ENCODE peak calls at places on chromosome 9, in five cellular contexts. K is heart left ventricle, D is ovary, F is lung, X is kidney. W is an unnamed sample.

GRCh38 chr9:35186524-35186923 is 24.7 kb downstream of the UNC13B start:
- DNase-seq in K (no peak), F (no peak), X (no peak), D (no peak), W (no peak)

GRCh38 chr9:135983745-135984710 is 22.9 kb upstream of the UBAC1 start:
- DNase-seq in F (no peak), X (no peak), K (no peak), D (no peak), W (no peak)

GRCh38 chr9:93155716-93156474 is 21.8 kb upstream of the NINJ1 start:
- DNase-seq in K (no peak), X (no peak), F (no peak), D (no peak), W (no peak)

GRCh38 chr9:131642496-131643083 is 97.3 kb downstream of the PRRT1B start:
- DNase-seq in D (no peak), X (no peak), F (no peak), K (no peak), W (no peak)

GRCh38 chr9:97954550-97954989 is 16.6 kb upstream of the HEMGN start:
- DNase-seq in X (no peak), F (peak; percentile 47), D (no peak), K (peak; percentile 27), W (no peak)

GRCh38 chr9:136211006-136211405 is 6.1 kb upstream of the LHX3 start:
- DNase-seq in K (no peak), F (no peak), X (no peak), D (no peak), W (no peak)

GRCh38 chr9:37241340-37241739 is 121.0 kb downstream of the ZCCHC7 start:
- DNase-seq in D (no peak), K (no peak), F (no peak), X (no peak), W (no peak)

GRCh38 chr9:107793541-107793940 is 304.0 kb upstream of the KLF4 start:
- DNase-seq in D (no peak), K (no peak), X (no peak), F (no peak), W (no peak)

GRCh38 chr9:35518212-35518917 is 28.5 kb downstream of the RUSC2 start:
- DNase-seq in X (no peak), K (peak; percentile 37), F (peak; percentile 68), D (no peak), W (no peak)

GRCh38 chr9:127942152-127943010 is 4.7 kb upstream of the DPM2 start:
- DNase-seq in D (peak; percentile 87), X (peak; percentile 91), F (peak; percentile 67), K (peak; percentile 75), W (peak; percentile 91)

GRCh38 chr9:132774886-132775285 is 103.2 kb downstream of the AK8 start:
- DNase-seq in X (no peak), F (no peak), K (no peak), D (no peak), W (no peak)

GRCh38 chr9:35686222-35687203 is 3.2 kb downstream of the TPM2 start:
- DNase-seq in K (peak; percentile 48), D (no peak), X (no peak), F (no peak), W (no peak)

GRCh38 chr9:91978739-91979414 is 28.8 kb upstream of the ROR2 start:
- DNase-seq in K (no peak), D (no peak), F (no peak), X (no peak), W (no peak)

GRCh38 chr9:108830292-108830691 is 25.5 kb downstream of the ACTL7B start:
- DNase-seq in D (no peak), X (no peak), F (no peak), K (no peak), W (no peak)

GRCh38 chr9:86795861-86796497 is 151.3 kb downstream of the GAS1 start:
- DNase-seq in D (peak; percentile 71), X (no peak), K (peak; percentile 35), F (peak; percentile 38), W (peak; percentile 90)

GRCh38 chr9:136943291-136944093 is 1.0 kb downstream of the FBXW5 start:
- DNase-seq in F (no peak), X (peak; percentile 90), D (peak; percentile 59), K (peak; percentile 62), W (peak; percentile 64)

GRCh38 chr9:136171801-136172411 is 33.0 kb downstream of the LHX3 start:
- DNase-seq in K (no peak), X (no peak), D (no peak), F (no peak), W (no peak)

GRCh38 chr9:734831-735511 is 106.5 kb upstream of the DMRT1 start:
- DNase-seq in X (no peak), K (peak; percentile 46), D (peak; percentile 61), F (no peak), W (peak; percentile 84)

GRCh38 chr9:95030920-95031662 is 286.4 kb downstream of the FANCC start:
- DNase-seq in F (no peak), K (no peak), X (no peak), D (no peak), W (no peak)

GRCh38 chr9:6757988-6758417 is 230 bp downstream of the KDM4C start:
- DNase-seq in K (no peak), F (no peak), X (no peak), D (no peak), W (no peak)

GRCh38 chr9:34405719-34406118 is 29.0 kb upstream of the MYORG start:
- DNase-seq in K (no peak), D (no peak), X (no peak), F (no peak), W (no peak)

GRCh38 chr9:89183146-89183545 is 4.5 kb upstream of the SHC3 start:
- DNase-seq in K (no peak), F (no peak), X (no peak), D (no peak), W (no peak)

GRCh38 chr9:127216210-127216887 is 48.2 kb upstream of the GARNL3 start:
- DNase-seq in K (no peak), D (no peak), X (peak; percentile 64), F (no peak), W (no peak)

GRCh38 chr9:23492126-23493002 is 333.7 kb downstream of the ELAVL2 start:
- DNase-seq in K (no peak), F (no peak), D (no peak), X (no peak), W (no peak)

GRCh38 chr9:121686930-121687541 is 35.6 kb downstream of the DAB2IP start:
- DNase-seq in F (peak; percentile 71), X (peak; percentile 83), D (peak; percentile 88), K (peak; percentile 71), W (peak; percentile 91)

GRCh38 chr9:100375677-100376076 is 22.9 kb upstream of the TEX10 start:
- DNase-seq in X (no peak), F (no peak), D (no peak), K (no peak), W (no peak)

GRCh38 chr9:100372648-100373047 is 19.9 kb upstream of the TEX10 start:
- DNase-seq in D (no peak), K (no peak), X (no peak), F (no peak), W (no peak)

GRCh38 chr9:100366121-100366520 is 13.4 kb upstream of the TEX10 start:
- DNase-seq in K (no peak), D (no peak), F (no peak), X (no peak), W (no peak)

GRCh38 chr9:100368672-100369071 is 15.9 kb upstream of the TEX10 start:
- DNase-seq in K (no peak), F (no peak), X (no peak), D (no peak), W (no peak)

GRCh38 chr9:100370064-100370723 is 17.5 kb upstream of the TEX10 start:
- DNase-seq in X (no peak), D (no peak), F (no peak), K (no peak), W (no peak)
- TF ChIP-seq CTCF in X (no peak), D (no peak), F (no peak), K (no peak), W (no peak)

GRCh38 chr9:120505186-120505585 is 74.8 kb downstream of the CDK5RAP2 start:
- DNase-seq in X (no peak), D (no peak), K (no peak), F (no peak), W (no peak)

GRCh38 chr9:120513825-120514598 is 66.0 kb downstream of the CDK5RAP2 start:
- DNase-seq in X (no peak), F (no peak), D (no peak), K (no peak), W (no peak)

GRCh38 chr9:120514599-120514854 is 65.4 kb downstream of the CDK5RAP2 start:
- DNase-seq in X (no peak), K (no peak), F (no peak), D (no peak), W (no peak)

GRCh38 chr9:120507936-120508510 is 71.9 kb downstream of the CDK5RAP2 start:
- DNase-seq in F (no peak), K (no peak), D (no peak), X (no peak), W (no peak)

GRCh38 chr9:120510816-120511215 is 69.2 kb downstream of the CDK5RAP2 start:
- DNase-seq in D (no peak), X (no peak), K (no peak), F (no peak), W (no peak)
- H3K36me3 ChIP-seq in D (no peaks in the 10 kb centered on the region), X (peaks cover 10% of the 10 kb centered on the region), K (peaks cover 38% of the 10 kb centered on the region), F (peaks cover 11% of the 10 kb centered on the region), W (peaks cover 7% of the 10 kb centered on the region)

GRCh38 chr9:134187110-134187531 is 22.8 kb upstream of the RNU6ATAC start:
- DNase-seq in X (peak; percentile 56), K (peak; percentile 24), F (no peak), D (peak; percentile 50), W (peak; percentile 54)
- TF ChIP-seq CTCF in X (no peak), K (no peak), F (no peak), D (no peak), W (no peak)

DNA sequence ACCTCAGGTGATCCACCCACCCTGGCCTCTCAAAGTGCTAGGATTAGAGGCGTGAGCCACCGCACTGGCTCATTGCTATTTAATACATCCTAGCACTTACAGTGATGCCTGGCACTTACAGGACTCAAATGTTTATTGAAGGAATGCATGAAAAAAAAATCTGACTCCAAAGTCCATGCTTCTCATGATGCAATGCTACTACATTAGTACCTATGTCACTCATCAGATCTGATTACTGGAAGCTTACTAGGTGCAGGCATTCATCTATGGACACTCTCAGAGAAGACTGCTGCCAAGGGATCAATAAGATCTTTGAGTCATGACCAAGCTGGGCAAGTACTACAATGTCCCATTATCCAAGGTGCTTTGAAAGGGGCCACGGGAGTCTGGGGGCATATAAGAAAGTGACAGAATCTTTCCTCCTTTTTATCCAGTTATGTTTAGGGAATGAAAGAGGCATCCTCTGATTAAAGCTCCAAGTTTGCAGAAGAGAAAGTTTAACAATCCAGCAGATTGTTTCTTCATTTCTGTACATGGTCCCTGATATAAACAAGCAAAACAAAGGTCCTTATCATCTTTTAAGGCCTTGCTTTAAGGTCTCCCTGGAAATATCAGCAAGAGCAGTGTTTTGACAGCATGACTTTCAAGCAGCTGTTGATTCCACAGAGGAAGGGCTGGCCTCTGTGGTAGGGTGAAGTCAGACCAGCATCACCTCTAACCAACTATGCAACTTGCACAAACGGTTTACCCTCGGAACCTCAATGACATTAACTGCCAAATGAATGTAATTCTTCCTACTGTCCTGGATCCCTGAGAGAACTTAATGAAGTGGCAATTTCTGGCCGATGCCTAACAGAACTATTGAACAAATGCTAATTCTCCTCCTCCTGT is 35.9 kb downstream of the ARPC5L start:
- DNase-seq in F (no peak), X (no peak), D (peak; percentile 4), K (no peak), W (no peak)
- H3K36me3 ChIP-seq in F (peaks cover 37% of the 10 kb centered on the region), X (peaks cover 18% of the 10 kb centered on the region), D (no peaks in the 10 kb centered on the region), K (peaks cover 67% of the 10 kb centered on the region), W (peaks cover 47% of the 10 kb centered on the region)

GRCh38 chr9:129320575-129321311 is 142.7 kb upstream of the IER5L start:
- DNase-seq in F (peak; percentile 67), X (peak; percentile 90), D (peak; percentile 84), K (peak; percentile 72), W (peak; percentile 80)
- TF ChIP-seq CTCF in F (no peak), X (no peak), D (no peak), K (no peak), W (peak; percentile 27)

W was measured in sigmoid colon.